ENCODE peak calls at places on chromosome 18, in ten cellular contexts. L is activated T-cell treated with anti-CD3 and anti-CD28 coated beads, Interleukin-2, amount 50 U/mL, for 1 hour; U is mesendoderm; E is H7; S is putamen; Z is effector CD8-positive, alpha-beta T cell; H is substantia nigra; G is right lobe of liver; F is NCI-H69; X is sciatic nerve. J is an unnamed sample.

GRCh38 chr18:37691162-37691561 is 125.6 kb upstream of the CELF4 start:
- DNase-seq in G (no peak), U (peak; percentile 65), L (no peak), E (no peak), X (no peak), H (no peak), F (no peak), Z (no peak), S (no peak), J (no peak)

GRCh38 chr18:21184396-21184996 is 57.5 kb upstream of the GREB1L start:
- DNase-seq in G (peak; percentile 27), X (no peak), H (no peak), S (no peak), L (no peak), E (no peak), U (no peak), F (no peak), Z (no peak), J (no peak)

GRCh38 chr18:6961331-6961730 is 156.3 kb downstream of the LAMA1 start:
- DNase-seq in G (no peak), H (no peak), X (no peak), L (no peak), S (no peak), Z (no peak), U (no peak), E (no peak), F (no peak), J (no peak)

GRCh38 chr18:48159816-48160215 is 229.4 kb upstream of the SMAD2 start:
- DNase-seq in U (no peak), H (no peak), E (no peak), Z (no peak), G (no peak), S (no peak), L (no peak), X (no peak), F (no peak), J (no peak)

GRCh38 chr18:44748582-44748981 is 67.9 kb downstream of the SETBP1 start:
- DNase-seq in X (no peak), Z (no peak), F (no peak), S (no peak), G (no peak), E (no peak), U (no peak), H (no peak), L (no peak), J (no peak)

GRCh38 chr18:73766915-73767314 is 380.7 kb downstream of the FBXO15 start:
- DNase-seq in H (no peak), Z (no peak), L (no peak), G (no peak), U (no peak), X (no peak), S (no peak), E (no peak), F (no peak), J (peak; percentile 11)

GRCh38 chr18:55334875-55335274 is 253.1 kb downstream of the TCF4 start:
- DNase-seq in H (peak; percentile 47), G (peak; percentile 29), L (no peak), U (no peak), Z (no peak), E (no peak), S (no peak), F (peak; percentile 99), X (peak; percentile 72), J (no peak)

GRCh38 chr18:11008544-11008943 is 140.8 kb downstream of the PIEZO2 start:
- DNase-seq in S (no peak), U (no peak), E (no peak), H (no peak), X (no peak), G (no peak), L (no peak), Z (no peak), F (no peak), J (no peak)

GRCh38 chr18:45871655-45872054 is 46.2 kb downstream of the SIGLEC15 start:
- DNase-seq in F (no peak), L (no peak), S (no peak), Z (no peak), E (no peak), X (no peak), U (no peak), G (no peak), H (no peak), J (peak; percentile 14)

GRCh38 chr18:7174359-7175107 is 56.4 kb upstream of the LRRC30 start:
- DNase-seq in U (peak; percentile 88), H (peak; percentile 7), F (no peak), G (no peak), X (no peak), E (peak; percentile 48), L (no peak), Z (no peak), S (peak; percentile 8), J (no peak)

J was measured in fibroblast of the aortic adventitia.